ENCODE peak calls at places on chromosomes 3 and 15, in four cellular contexts. B is esophagus squamous epithelium, Y is left ventricle myocardium inferior, W is ovary. S is an unnamed sample.

GRCh38 chr3:122305818-122306621 is 19.0 kb upstream of the CSTA start:
- DNase-seq in B (no peak), Y (no peak), W (no peak), S (no peak)

GRCh38 chr15:35206060-35206675 is 121.1 kb upstream of the NANOGP8 start:
- DNase-seq in B (no peak), Y (no peak), W (no peak), S (peak; percentile 36)

GRCh38 chr3:190345878-190346277 is 23.6 kb upstream of the CLDN1 start:
- DNase-seq in B (no peak), Y (no peak), W (no peak), S (no peak)

GRCh38 chr3:152508705-152509104 is 240.0 kb downstream of the MBNL1 start:
- DNase-seq in B (no peak), Y (no peak), W (no peak), S (peak; percentile 14)

GRCh38 chr15:88238618-88239430 is 17.7 kb downstream of the NTRK3 start:
- DNase-seq in B (no peak), Y (no peak), W (no peak), S (no peak)

GRCh38 chr3:88105325-88105724 is 44.4 kb upstream of the C3orf38 start:
- DNase-seq in B (no peak), Y (no peak), W (no peak), S (no peak)

GRCh38 chr3:122508135-122508914 is 6.4 kb downstream of the KPNA1 start:
- DNase-seq in B (no peak), Y (no peak), W (no peak), S (no peak)

GRCh38 chr3:170585008-170585936 is 603 bp downstream of the SLC7A14 start:
- DNase-seq in B (no peak), Y (no peak), W (peak; percentile 35), S (no peak)

GRCh38 chr3:58237940-58238681 is 519 bp downstream of the ABHD6 start:
- DNase-seq in B (peak; percentile 21), Y (peak; percentile 58), W (peak; percentile 79), S (peak; percentile 60)

GRCh38 chr3:30691249-30691880 is 85.0 kb downstream of the TGFBR2 start:
- DNase-seq in B (no peak), Y (no peak), W (no peak), S (no peak)

GRCh38 chr15:39118510-39118909 is 462.4 kb upstream of the THBS1 start:
- DNase-seq in B (no peak), Y (no peak), W (no peak), S (no peak)

GRCh38 chr15:92069308-92070244 is 216.1 kb downstream of the SLCO3A1 start:
- DNase-seq in B (no peak), Y (peak; percentile 38), W (no peak), S (no peak)

GRCh38 chr3:128794067-128794768 is 68.2 kb downstream of the RAB7A start:
- DNase-seq in B (no peak), Y (no peak), W (no peak), S (no peak)

GRCh38 chr3:156507285-156507684 is 47.6 kb downstream of the SSR3 start:
- DNase-seq in B (no peak), Y (no peak), W (no peak), S (no peak)

GRCh38 chr3:156513619-156514018 is 41.3 kb downstream of the SSR3 start:
- DNase-seq in B (no peak), Y (no peak), W (no peak), S (no peak)

GRCh38 chr3:156511987-156512677 is 42.8 kb downstream of the SSR3 start:
- DNase-seq in B (no peak), Y (no peak), W (no peak), S (no peak)

DNA sequence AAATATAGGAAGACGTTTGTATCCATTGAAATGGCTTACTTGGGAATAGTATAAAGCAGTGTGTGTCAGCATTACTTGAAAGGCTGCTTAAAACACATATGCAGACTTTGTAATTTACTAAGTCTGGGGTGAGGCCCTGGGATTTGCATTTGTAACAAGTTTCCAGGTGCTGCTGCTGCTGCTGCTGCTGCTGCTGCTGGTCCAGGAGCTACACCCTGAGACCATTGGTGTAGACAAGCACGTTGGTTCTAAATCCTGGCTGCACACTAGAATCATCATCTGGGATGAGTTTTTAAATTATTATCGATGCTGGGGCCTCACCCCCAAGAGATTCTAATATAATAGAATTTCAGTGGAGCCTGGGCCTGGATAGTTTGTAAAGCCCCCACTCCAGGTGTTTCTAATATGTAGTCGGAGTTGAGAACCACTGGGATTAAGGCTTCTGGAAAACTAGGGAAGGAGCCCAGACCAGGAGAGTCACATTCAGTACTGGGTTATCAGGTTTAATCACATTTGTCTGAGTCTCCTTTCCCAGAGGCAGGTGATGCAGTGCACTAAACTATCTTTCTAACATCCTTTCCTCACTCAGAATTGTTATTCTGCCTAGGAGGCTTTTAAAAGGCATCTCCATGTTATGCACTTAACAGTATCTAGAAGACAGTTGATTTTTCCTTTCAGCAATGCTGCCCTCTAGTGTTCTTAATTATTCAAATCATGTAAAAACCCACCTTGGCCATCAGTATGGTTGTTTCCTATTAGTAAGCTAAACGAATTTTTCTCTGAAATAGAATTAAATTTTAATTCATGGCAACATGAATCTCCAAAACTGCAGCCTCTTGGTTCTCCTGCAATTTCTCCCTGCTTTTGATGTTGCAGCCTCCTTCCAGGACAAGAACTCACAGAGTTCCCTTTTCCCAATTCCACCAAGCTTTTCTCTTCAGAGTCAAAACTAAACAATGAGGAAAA is 45.4 kb downstream of the SSR3 start:
- DNase-seq in B (no peak), Y (no peak), W (no peak), S (peak; percentile 84)
- TF ChIP-seq CTCF in B (peak; percentile 53), Y (peak; percentile 73), W (peak; percentile 52), S (peak; percentile 79)

GRCh38 chr15:61116830-61117229 is 112.3 kb downstream of the RORA start:
- DNase-seq in B (no peak), Y (no peak), W (no peak), S (no peak)
- H3K27ac ChIP-seq in B (no peak overlapping the region), Y (no peak overlapping the region), W (no peak overlapping the region), S (no peak overlapping the region)

GRCh38 chr3:65978116-65978515 is 60.6 kb downstream of the MAGI1 start:
- DNase-seq in B (no peak), Y (no peak), W (no peak), S (no peak)
- TF ChIP-seq CTCF in B (no peak), Y (no peak), W (no peak), S (no peak)

GRCh38 chr3:193243571-193243970 is 2.5 kb downstream of the PLAAT1 start:
- DNase-seq in B (no peak), Y (no peak), W (no peak), S (no peak)

GRCh38 chr3:193236990-193237389 is 4.0 kb upstream of the PLAAT1 start:
- DNase-seq in B (no peak), Y (no peak), W (no peak), S (no peak)

GRCh38 chr3:193240850-193241706 is at the start of gene PLAAT1:
- DNase-seq in B (no peak), Y (peak; percentile 71), W (peak; percentile 70), S (peak; percentile 88)

DNA sequence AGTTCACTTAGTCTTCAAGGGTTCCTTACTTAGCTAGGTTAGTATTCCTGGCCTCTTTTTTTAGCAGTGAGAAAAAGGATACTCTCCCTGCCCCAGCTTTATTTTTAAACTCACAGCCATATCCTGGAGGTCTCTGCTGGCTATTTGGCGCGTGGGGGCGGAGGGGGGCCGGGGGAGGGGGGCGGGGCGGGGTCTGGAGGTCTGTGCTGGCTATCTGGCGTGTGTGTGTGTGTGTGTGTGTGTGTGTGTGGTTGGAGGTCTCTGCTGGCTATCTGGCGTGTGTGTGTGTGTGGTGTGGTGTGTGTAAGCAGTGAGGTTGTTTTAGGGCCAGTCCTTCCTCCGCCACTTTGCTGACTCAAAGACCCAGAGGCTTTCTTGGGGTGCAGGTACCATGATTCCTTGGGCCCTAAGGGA is 579 bp upstream of the PLAAT1 start:
- DNase-seq in B (no peak), Y (peak; percentile 14), W (no peak), S (no peak)
- H3K27ac ChIP-seq in B (no peak overlapping the region), Y (peak overlapping the region; percentile 89), W (no peak overlapping the region), S (no peak overlapping the region)

GRCh38 chr15:66186049-66186825 is 67.3 kb downstream of the MEGF11 start:
- DNase-seq in B (no peak), Y (no peak), W (no peak), S (no peak)

GRCh38 chr15:66187271-66187670 is 66.3 kb downstream of the MEGF11 start:
- DNase-seq in B (no peak), Y (no peak), W (no peak), S (no peak)

GRCh38 chr15:66184936-66185790 is 68.4 kb downstream of the MEGF11 start:
- DNase-seq in B (no peak), Y (no peak), W (no peak), S (no peak)

GRCh38 chr15:66189291-66189690 is 64.3 kb downstream of the MEGF11 start:
- DNase-seq in B (no peak), Y (no peak), W (no peak), S (no peak)

GRCh38 chr15:66188464-66188863 is 65.1 kb downstream of the MEGF11 start:
- DNase-seq in B (no peak), Y (no peak), W (no peak), S (no peak)
- TF ChIP-seq CTCF in B (no peak), Y (peak; percentile 22), W (no peak), S (no peak)

GRCh38 chr3:15795563-15796308 is 2.0 kb downstream of the ANKRD28 start:
- DNase-seq in B (no peak), Y (no peak), W (no peak), S (peak; percentile 63)
- H3K27ac ChIP-seq in B (peak overlapping the region; percentile 86), Y (peak overlapping the region; percentile 75), W (no peak overlapping the region), S (peak overlapping the region; percentile 87)

S was measured in MM.1S.